ENCODE peak calls at places on chromosomes 12 and 14, in four cellular contexts. Y, U, E and C are unnamed samples.

GRCh38 chr14:23208286-23208685 is 24.8 kb upstream of the SLC7A8 start:
- DNase-seq in U (no peak), E (no peak), Y (no peak), C (no peak)

GRCh38 chr14:90543876-90544275 is 147.0 kb downstream of the CALM1 start:
- DNase-seq in Y (no peak), E (no peak), U (no peak), C (no peak)

GRCh38 chr12:128968668-128969067 is 115.4 kb downstream of the GLT1D1 start:
- DNase-seq in U (no peak), Y (no peak), E (no peak), C (no peak)

GRCh38 chr12:84585996-84586395 is 326.6 kb downstream of the SLC6A15 start:
- DNase-seq in U (no peak), Y (no peak), E (no peak), C (peak; percentile 40)

GRCh38 chr14:104864267-104865068 is 600 bp upstream of the CEP170B start:
- DNase-seq in U (peak; percentile 37), Y (peak; percentile 96), E (no peak), C (peak; percentile 86)

GRCh38 chr14:92493024-92493423 is 20.6 kb upstream of the RIN3 start:
- DNase-seq in U (no peak), Y (no peak), E (no peak), C (no peak)

GRCh38 chr12:124761876-124762275 is 101.8 kb downstream of the SCARB1 start:
- DNase-seq in U (no peak), Y (no peak), E (no peak), C (no peak)

GRCh38 chr14:101119830-101120571 is 216.5 kb upstream of the RTL1 start:
- DNase-seq in U (no peak), Y (peak; percentile 34), E (no peak), C (no peak)

GRCh38 chr12:1122803-1123202 is 131.8 kb downstream of the ERC1 start:
- DNase-seq in Y (no peak), E (no peak), U (no peak), C (no peak)

GRCh38 chr12:60059180-60059579 is 463.4 kb downstream of the SLC16A7 start:
- DNase-seq in Y (peak; percentile 5), U (no peak), E (no peak), C (no peak)

GRCh38 chr12:50415899-50416479 is 15.3 kb downstream of the LARP4 start:
- DNase-seq in Y (no peak), E (no peak), U (no peak), C (no peak)

GRCh38 chr12:10409387-10409786 is at the start of gene KLRC4:
- DNase-seq in E (peak; percentile 92), U (no peak), Y (no peak), C (no peak)

GRCh38 chr12:32836710-32837109 is 59.9 kb downstream of the PKP2 start:
- DNase-seq in U (no peak), E (no peak), Y (no peak), C (peak; percentile 18)

GRCh38 chr14:88323086-88323519 is at the start of gene KCNK10:
- DNase-seq in E (peak; percentile 19), U (no peak), Y (peak; percentile 60), C (peak; percentile 9)

GRCh38 chr14:85316701-85317100 is 213.2 kb upstream of the FLRT2 start:
- DNase-seq in E (no peak), U (no peak), Y (no peak), C (peak; percentile 11)

GRCh38 chr12:111161898-111162297 is 207.0 kb downstream of the PHETA1 start:
- DNase-seq in E (no peak), U (no peak), Y (no peak), C (no peak)

DNA sequence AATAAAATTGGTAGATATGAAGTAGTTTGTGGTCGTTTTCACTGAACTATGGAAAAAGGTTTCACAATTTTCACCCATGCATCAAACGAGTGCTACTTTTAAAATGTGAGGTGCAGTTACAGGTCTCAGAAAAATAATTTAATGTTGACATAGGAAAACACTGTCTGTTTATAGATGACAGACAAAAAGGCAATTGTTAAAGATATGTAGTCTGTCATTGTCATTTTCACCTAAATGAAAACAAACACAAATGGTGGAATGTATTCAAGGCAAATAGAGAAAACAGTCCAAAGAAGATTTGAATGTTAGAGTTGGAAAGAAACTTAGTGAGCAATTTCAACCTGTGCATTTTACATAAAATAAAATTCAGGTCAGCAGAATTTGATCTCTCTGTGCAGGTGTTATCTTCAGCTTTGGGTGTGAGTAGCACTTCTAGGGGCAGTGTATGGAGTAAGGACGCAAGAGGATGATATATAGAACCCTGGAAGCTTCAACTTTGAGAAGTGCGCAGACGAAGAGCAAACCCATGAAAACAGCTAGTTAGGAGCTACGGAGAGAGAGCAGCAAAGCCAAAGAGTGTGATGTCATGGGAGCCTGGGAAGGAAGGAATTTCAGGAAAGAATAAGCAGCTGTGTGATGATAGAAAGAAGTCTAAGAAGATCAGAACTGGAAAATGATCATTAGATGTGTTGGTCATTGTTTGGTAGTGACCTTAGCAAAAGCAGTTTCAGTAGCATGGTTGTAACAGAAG is 6.2 kb downstream of the RERG start:
- DNase-seq in Y (no peak), U (no peak), E (no peak), C (no peak)
- H3K4me1 ChIP-seq in Y (peaks cover 10% of the 10 kb centered on the region), U (peaks cover 7% of the 10 kb centered on the region), E (no peaks in the 10 kb centered on the region), C (peaks cover under 1% of the 10 kb centered on the region)

GRCh38 chr12:46366771-46367170 is 5.8 kb downstream of the SLC38A2 start:
- DNase-seq in U (no peak), E (no peak), Y (no peak), C (no peak)
- H3K4me1 ChIP-seq in U (peaks cover 80% of the 10 kb centered on the region), E (peaks cover 12% of the 10 kb centered on the region), Y (peaks cover 23% of the 10 kb centered on the region), C (peaks cover 41% of the 10 kb centered on the region)

GRCh38 chr12:132803883-132804282 is 24.8 kb downstream of the GOLGA3 start:
- DNase-seq in E (no peak), U (no peak), Y (no peak), C (peak; percentile 63)
- H3K4me1 ChIP-seq in E (no peaks in the 10 kb centered on the region), U (no peaks in the 10 kb centered on the region), Y (no peaks in the 10 kb centered on the region), C (peaks cover 12% of the 10 kb centered on the region)

GRCh38 chr12:6954754-6955461 is 3.8 kb downstream of the PTPN6 start:
- DNase-seq in E (no peak), Y (no peak), U (no peak), C (no peak)
- H3K4me1 ChIP-seq in E (peaks cover 90% of the 10 kb centered on the region), Y (peaks cover 13% of the 10 kb centered on the region), U (no peaks in the 10 kb centered on the region), C (peaks cover 13% of the 10 kb centered on the region)

GRCh38 chr12:3227076-3227975 is 150.1 kb downstream of the TSPAN9 start:
- DNase-seq in U (no peak), E (no peak), Y (peak; percentile 55), C (no peak)

GRCh38 chr12:3230758-3231375 is 153.7 kb downstream of the TSPAN9 start:
- DNase-seq in U (no peak), Y (no peak), E (no peak), C (no peak)

GRCh38 chr12:3229577-3229976 is 152.4 kb downstream of the TSPAN9 start:
- DNase-seq in Y (no peak), E (peak; percentile 93), U (no peak), C (no peak)

GRCh38 chr12:3226285-3226684 is 149.1 kb downstream of the TSPAN9 start:
- DNase-seq in Y (no peak), U (no peak), E (no peak), C (no peak)

GRCh38 chr12:3228587-3228986 is 151.4 kb downstream of the TSPAN9 start:
- DNase-seq in E (no peak), Y (no peak), U (no peak), C (no peak)
- H3K4me1 ChIP-seq in E (peaks cover 40% of the 10 kb centered on the region), Y (peaks cover 24% of the 10 kb centered on the region), U (no peaks in the 10 kb centered on the region), C (no peaks in the 10 kb centered on the region)

DNA sequence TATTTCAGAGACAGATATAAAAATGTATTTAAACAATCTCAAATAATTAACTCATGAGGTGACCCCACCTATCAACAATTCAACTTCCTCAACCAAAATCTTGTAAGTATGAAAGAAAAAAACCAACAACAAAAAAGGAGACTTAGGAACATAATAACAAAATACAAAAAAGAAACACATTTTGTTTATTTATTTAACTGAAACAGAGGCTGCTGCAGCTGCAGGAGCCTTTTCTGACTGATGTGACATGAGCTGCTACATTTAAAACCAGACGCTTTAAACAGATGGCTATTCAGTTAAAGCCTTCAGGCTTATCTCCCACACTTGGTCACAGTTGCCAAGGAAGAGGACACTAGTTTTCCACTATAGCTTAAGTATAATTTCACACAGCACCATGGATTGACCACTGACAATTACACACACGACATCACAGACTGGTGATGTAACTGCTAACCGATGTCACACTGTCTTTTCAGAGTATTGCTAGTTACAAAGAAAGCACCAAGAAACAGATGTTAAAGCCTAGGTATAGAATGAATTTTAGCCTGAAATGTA is 113.2 kb downstream of the MED13L start:
- DNase-seq in E (no peak), U (no peak), Y (no peak), C (no peak)
- H3K4me1 ChIP-seq in E (no peaks in the 10 kb centered on the region), U (peaks cover 80% of the 10 kb centered on the region), Y (peaks cover 31% of the 10 kb centered on the region), C (peaks cover 26% of the 10 kb centered on the region)